ENCODE peak calls at places on chromosomes 4 and X, in five cellular contexts. T is fibroblast of the conjunctiva; Z is glutamatergic neuron; S is ACHN; J is stimulated activated CD8-positive, alpha-beta memory T cell treated with anti-CD3 and anti-CD28 coated beads, Interleukin-15, amount 100 ng/mL, for 24 hours. Q is an unnamed sample.
A peak's percentile ranks its signal among the peaks of the same experiment; 100 is the strongest.

GRCh38 chr4:87824352-87824751 is 8.4 kb upstream of the MEPE start:
- DNase-seq in T (no peak), Z (no peak), S (no peak), J (no peak), Q (no peak)

GRCh38 chr4:173411106-173411703 is 12.3 kb upstream of the SCRG1 start:
- DNase-seq in T (peak; percentile 10), Z (no peak), S (no peak), J (no peak), Q (no peak)

GRCh38 chr4:47668810-47669408 is 169.0 kb downstream of the CORIN start:
- DNase-seq in T (peak; percentile 44), Z (no peak), S (peak; percentile 40), J (no peak), Q (peak; percentile 56)

GRCh38 chr4:15368906-15369305 is 58.9 kb upstream of the C1QTNF7 start:
- DNase-seq in T (no peak), Z (no peak), S (no peak), J (no peak), Q (no peak)

GRCh38 chrX:22970861-22971260 is 28.9 kb upstream of the DDX53 start:
- DNase-seq in T (no peak), Z (no peak), S (no peak), J (no peak), Q (no peak)

GRCh38 chr4:152935661-152936445 is at the start of gene FHDC1:
- DNase-seq in T (no peak), Z (peak; percentile 71), S (peak; percentile 23), J (no peak), Q (no peak)

GRCh38 chr4:17385403-17385802 is 126.5 kb downstream of the QDPR start:
- DNase-seq in T (no peak), Z (no peak), S (peak; percentile 54), J (no peak), Q (peak; percentile 18)

GRCh38 chrX:50180073-50180940 is 20.5 kb downstream of the AKAP4 start:
- DNase-seq in T (no peak), Z (no peak), S (no peak), J (no peak), Q (no peak)

GRCh38 chrX:46770006-46770816 is 11.3 kb upstream of the SLC9A7 start:
- DNase-seq in T (no peak), Z (no peak), S (no peak), J (no peak), Q (peak; percentile 9)